ENCODE peak calls at places on chromosome 19, in eight cellular contexts. I is ascending aorta, O is sigmoid colon, Z is AG04450, T is H9, W is stomach, U is AG09319, M is coronary artery. L is an unnamed sample.

GRCh38 chr19:34313188-34313587 is 51.8 kb upstream of the GPI start:
- DNase-seq in I (no peak), O (no peak), Z (no peak), T (no peak), W (no peak), U (no peak), M (no peak), L (no peak)

GRCh38 chr19:15216363-15216762 is 15.6 kb upstream of the NOTCH3 start:
- DNase-seq in I (no peak), O (no peak), Z (no peak), T (no peak), W (no peak), U (no peak), M (no peak), L (no peak)

GRCh38 chr19:48835734-48836088 is 580 bp downstream of the HSD17B14 start:
- DNase-seq in I (peak), O (peak), Z (no peak), T (peak), W (peak), U (peak), M (peak), L (no peak)

GRCh38 chr19:1082928-1083816 is 12.0 kb downstream of the POLR2E start:
- DNase-seq in I (no peak), O (no peak), Z (no peak), T (no peak), W (no peak), U (no peak), M (no peak), L (no peak)

GRCh38 chr19:33302974-33303790 is 848 bp upstream of the CEBPA start:
- DNase-seq in I (peak), O (peak), Z (no peak), T (peak), W (peak), U (no peak), M (peak), L (no peak)

GRCh38 chr19:7395793-7396192 is 47.1 kb downstream of the ARHGEF18 start:
- DNase-seq in I (no peak), O (no peak), Z (no peak), T (no peak), W (no peak), U (no peak), M (no peak), L (no peak)

GRCh38 chr19:13079542-13079986 is 23.1 kb downstream of the LYL1 start:
- DNase-seq in I (no peak), O (peak), Z (no peak), T (no peak), W (peak), U (peak), M (no peak), L (no peak)

GRCh38 chr19:6476155-6476895 is 5.3 kb downstream of the DENND1C start:
- DNase-seq in I (no peak), O (no peak), Z (no peak), T (peak), W (peak), U (no peak), M (no peak), L (no peak)

GRCh38 chr19:50275577-50276368 is 53.4 kb downstream of the KCNC3 start:
- DNase-seq in I (no peak), O (no peak), Z (no peak), T (no peak), W (no peak), U (no peak), M (no peak), L (no peak)

GRCh38 chr19:51508059-51508733 is 6.6 kb upstream of the SIGLEC12 start:
- DNase-seq in I (no peak), O (no peak), Z (no peak), T (no peak), W (no peak), U (no peak), M (no peak), L (no peak)

GRCh38 chr19:17390665-17391370 is 3.2 kb downstream of the CCDC194 start:
- DNase-seq in I (peak), O (peak), Z (peak), T (peak), W (peak), U (peak), M (peak), L (no peak)

GRCh38 chr19:23774156-23774971 is 15.7 kb upstream of the ZNF681 start:
- DNase-seq in I (no peak), O (no peak), Z (no peak), T (no peak), W (no peak), U (no peak), M (no peak), L (no peak)

GRCh38 chr19:48842744-48843162 is 6.5 kb upstream of the HSD17B14 start:
- DNase-seq in I (peak), O (no peak), Z (no peak), T (peak), W (no peak), U (no peak), M (no peak), L (no peak)

GRCh38 chr19:12495002-12495802 is 10.6 kb upstream of the ZNF709 start:
- DNase-seq in I (peak), O (peak), Z (peak), T (peak), W (peak), U (no peak), M (peak), L (peak)

GRCh38 chr19:8609210-8610040 is 1.1 kb downstream of the ADAMTS10 start:
- DNase-seq in I (peak), O (peak), Z (no peak), T (peak), W (peak), U (no peak), M (no peak), L (no peak)

GRCh38 chr19:12828494-12828893 is 5.9 kb downstream of the RTBDN start:
- DNase-seq in I (no peak), O (no peak), Z (no peak), T (peak), W (peak), U (no peak), M (no peak), L (no peak)

GRCh38 chr19:19860756-19861390 is 4.8 kb upstream of the ZNF253 start:
- DNase-seq in I (no peak), O (no peak), Z (no peak), T (peak), W (no peak), U (no peak), M (no peak), L (no peak)

GRCh38 chr19:18433039-18433691 is 4.8 kb downstream of the ISYNA1 start:
- DNase-seq in I (no peak), O (peak), Z (no peak), T (peak), W (no peak), U (no peak), M (no peak), L (no peak)

GRCh38 chr19:46904114-46905060 is 43.6 kb downstream of the ARHGAP35 start:
- DNase-seq in I (no peak), O (peak), Z (peak), T (no peak), W (no peak), U (no peak), M (no peak), L (no peak)

GRCh38 chr19:55383789-55384575 is at the start of gene TMEM238:
- DNase-seq in I (peak), O (peak), Z (no peak), T (peak), W (peak), U (no peak), M (no peak), L (no peak)

GRCh38 chr19:9155591-9155990 is 15.4 kb downstream of the ZNF317 start:
- DNase-seq in I (no peak), O (no peak), Z (no peak), T (no peak), W (no peak), U (no peak), M (no peak), L (no peak)

GRCh38 chr19:10644351-10645007 is 9.7 kb upstream of the ILF3 start:
- DNase-seq in I (peak), O (peak), Z (peak), T (peak), W (peak), U (peak), M (peak), L (no peak)

GRCh38 chr19:1768248-1768647 is 14.9 kb downstream of the ONECUT3 start:
- DNase-seq in I (no peak), O (no peak), Z (no peak), T (peak), W (no peak), U (no peak), M (no peak), L (no peak)

GRCh38 chr19:19320362-19321142 is at the start of the genes MAU2 and SUGP1:
- DNase-seq in I (peak), O (peak), Z (peak), T (peak), W (peak), U (peak), M (peak), L (peak)

GRCh38 chr19:17332677-17333581 is 1.7 kb downstream of the ANO8 start:
- DNase-seq in I (no peak), O (no peak), Z (no peak), T (peak), W (no peak), U (no peak), M (no peak), L (no peak)

DNA sequence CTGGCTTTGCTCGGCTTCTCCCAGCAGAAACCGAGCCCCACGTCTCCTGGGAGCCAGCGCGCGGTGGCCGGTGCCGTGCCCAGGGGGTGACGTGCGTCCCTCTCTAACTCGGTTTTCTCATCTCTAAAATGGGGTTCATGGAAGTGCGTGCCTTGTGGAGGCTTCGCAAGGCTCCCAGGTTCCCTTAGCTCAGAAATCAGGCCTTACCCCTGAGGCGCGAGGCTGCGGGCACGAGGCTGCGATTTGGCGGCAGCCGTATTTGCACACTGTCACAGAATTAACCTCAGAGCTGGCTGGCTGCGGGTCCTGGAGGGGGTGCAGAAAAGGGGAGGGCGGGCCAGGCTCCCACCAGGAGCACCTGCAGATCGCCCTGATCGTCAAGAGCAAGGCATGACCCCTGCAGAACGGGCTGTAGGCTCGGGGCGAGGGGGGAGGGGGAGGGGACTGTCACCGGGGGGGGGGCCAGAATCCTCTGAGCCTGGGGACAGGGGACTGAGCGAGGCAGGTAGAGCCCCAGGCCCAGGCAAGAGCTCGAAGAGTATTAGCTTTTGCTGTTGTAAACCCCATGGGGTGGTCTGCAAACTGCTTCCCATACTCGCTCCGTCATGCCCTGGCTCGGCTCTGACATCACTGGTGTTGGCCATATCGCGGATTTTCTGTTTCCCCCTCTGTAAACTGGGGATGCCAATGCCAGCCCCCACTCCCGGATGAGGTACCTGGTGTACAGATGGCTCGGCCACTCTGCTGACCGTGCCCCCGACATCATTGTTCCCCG is 62.2 kb downstream of the CCNE1 start:
- DNase-seq in I (no peak), O (no peak), Z (no peak), T (no peak), W (no peak), U (no peak), M (no peak), L (peak)
- TF ChIP-seq CTCF in I (no peak), O (no peak), Z (no peak), T (peak), W (no peak), U (no peak), M (no peak), L (peak)

GRCh38 chr19:45569619-45570421 is 14.8 kb downstream of the OPA3 start:
- DNase-seq in I (peak), O (no peak), Z (no peak), T (peak), W (peak), U (no peak), M (no peak), L (no peak)
- TF ChIP-seq CTCF in I (peak), O (peak), Z (peak), T (peak), W (peak), U (peak), M (peak), L (peak)

GRCh38 chr19:4600082-4600481 is 39.2 kb upstream of the TNFAIP8L1 start:
- DNase-seq in I (no peak), O (no peak), Z (no peak), T (no peak), W (no peak), U (no peak), M (no peak), L (no peak)

GRCh38 chr19:4598712-4599111 is 39.2 kb upstream of the SEMA6B start:
- DNase-seq in I (no peak), O (no peak), Z (no peak), T (no peak), W (no peak), U (no peak), M (no peak), L (no peak)

GRCh38 chr19:4602173-4602788 is 37.0 kb upstream of the TNFAIP8L1 start:
- DNase-seq in I (no peak), O (no peak), Z (no peak), T (no peak), W (no peak), U (no peak), M (no peak), L (no peak)

GRCh38 chr19:4602915-4603314 is 36.4 kb upstream of the TNFAIP8L1 start:
- DNase-seq in I (no peak), O (no peak), Z (no peak), T (no peak), W (no peak), U (no peak), M (no peak), L (no peak)

DNA sequence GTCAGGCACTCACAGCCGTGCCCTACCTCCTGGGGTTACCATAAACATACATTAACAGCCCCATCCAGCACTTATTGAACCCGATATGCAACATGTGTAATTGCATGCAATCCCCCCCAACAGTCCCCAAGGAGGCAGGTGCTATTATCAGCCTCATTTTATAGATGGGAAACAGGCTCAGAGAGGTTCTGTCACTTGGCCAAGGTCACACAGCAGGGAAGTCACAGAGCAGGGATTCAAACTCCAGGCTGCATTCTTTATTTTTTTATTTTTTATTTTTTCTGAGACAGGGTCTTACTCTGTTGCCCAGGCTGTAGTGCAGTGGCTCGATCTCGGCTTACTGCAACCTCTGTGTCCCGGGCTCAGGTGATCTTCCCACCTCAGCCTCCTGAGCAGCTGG is 38.4 kb upstream of the TNFAIP8L1 start:
- DNase-seq in I (no peak), O (no peak), Z (no peak), T (no peak), W (no peak), U (no peak), M (no peak), L (no peak)
- TF ChIP-seq CTCF in I (no peak), O (no peak), Z (no peak), T (no peak), W (no peak), U (no peak), M (no peak), L (no peak)

GRCh38 chr19:44623080-44623479 is 9.7 kb downstream of the IGSF23 start:
- DNase-seq in I (no peak), O (no peak), Z (no peak), T (no peak), W (no peak), U (no peak), M (no peak), L (no peak)

GRCh38 chr19:44624840-44625354 is 11.5 kb downstream of the IGSF23 start:
- DNase-seq in I (no peak), O (no peak), Z (no peak), T (no peak), W (no peak), U (no peak), M (no peak), L (no peak)

GRCh38 chr19:44625531-44626066 is 12.2 kb downstream of the IGSF23 start:
- DNase-seq in I (no peak), O (no peak), Z (no peak), T (no peak), W (no peak), U (no peak), M (no peak), L (no peak)

GRCh38 chr19:44621367-44621766 is 8.0 kb downstream of the IGSF23 start:
- DNase-seq in I (no peak), O (no peak), Z (no peak), T (no peak), W (no peak), U (no peak), M (no peak), L (no peak)

DNA sequence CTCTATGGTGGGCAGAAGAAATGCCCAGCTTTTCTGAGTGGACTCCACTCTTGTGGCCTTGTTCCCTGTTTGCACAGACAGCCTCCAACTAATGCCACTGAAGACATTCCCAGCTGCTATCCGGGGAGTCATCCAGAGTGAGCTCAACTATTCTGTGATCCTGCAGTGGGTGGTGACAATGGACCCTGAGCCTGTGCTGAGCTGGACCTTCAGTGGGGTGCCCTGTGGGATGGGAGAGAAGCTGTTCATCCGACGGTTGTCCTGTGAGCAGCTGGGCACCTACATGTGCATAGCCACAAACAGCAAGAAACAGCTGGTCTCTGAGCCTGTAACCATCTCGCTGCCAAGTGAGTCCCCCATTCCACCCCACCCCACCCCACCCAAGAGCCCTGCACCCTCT is 10.3 kb downstream of the IGSF23 start:
- DNase-seq in I (no peak), O (no peak), Z (no peak), T (no peak), W (no peak), U (no peak), M (no peak), L (no peak)
- TF ChIP-seq CTCF in I (no peak), O (no peak), Z (no peak), T (no peak), W (no peak), U (no peak), M (no peak), L (no peak)

GRCh38 chr19:14113762-14114414 is 3.7 kb downstream of the PRKACA start:
- DNase-seq in I (no peak), O (no peak), Z (no peak), T (no peak), W (no peak), U (no peak), M (no peak), L (no peak)
- TF ChIP-seq CTCF in I (no peak), O (no peak), Z (peak), T (peak), W (no peak), U (peak), M (no peak), L (peak)

GRCh38 chr19:42091300-42092266 is 15.6 kb downstream of the ZNF574 start:
- DNase-seq in I (no peak), O (no peak), Z (no peak), T (no peak), W (peak), U (no peak), M (no peak), L (no peak)

GRCh38 chr19:42089772-42090171 is 13.8 kb downstream of the ZNF574 start:
- DNase-seq in I (no peak), O (no peak), Z (no peak), T (no peak), W (no peak), U (no peak), M (no peak), L (no peak)

GRCh38 chr19:42090687-42091086 is 14.7 kb downstream of the ZNF574 start:
- DNase-seq in I (no peak), O (no peak), Z (no peak), T (no peak), W (no peak), U (no peak), M (no peak), L (no peak)

GRCh38 chr19:42093505-42093904 is 17.5 kb downstream of the ZNF574 start:
- DNase-seq in I (no peak), O (no peak), Z (no peak), T (no peak), W (no peak), U (no peak), M (no peak), L (no peak)

DNA sequence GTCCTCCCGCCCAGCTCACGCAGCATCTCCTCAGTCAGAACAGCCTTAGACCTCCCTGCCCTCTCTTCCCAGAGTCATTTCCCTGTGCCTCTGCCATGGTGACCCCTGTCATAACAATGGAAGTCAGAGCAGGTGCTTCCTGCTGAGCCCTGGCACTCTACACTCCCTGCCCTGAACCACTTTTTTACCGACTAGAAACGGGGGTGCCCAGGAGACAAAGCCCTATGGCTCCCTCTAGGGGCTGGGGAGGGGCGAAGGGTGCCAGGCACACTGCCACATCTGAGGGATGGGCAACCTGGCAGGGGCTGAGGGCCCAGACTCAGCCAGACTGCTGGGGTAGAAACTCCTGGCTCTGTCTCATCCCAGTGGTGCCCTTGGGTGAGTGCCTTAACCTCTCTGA is 16.4 kb downstream of the ZNF574 start:
- DNase-seq in I (no peak), O (no peak), Z (no peak), T (peak), W (peak), U (no peak), M (no peak), L (no peak)
- TF ChIP-seq CTCF in I (no peak), O (no peak), Z (peak), T (peak), W (peak), U (peak), M (no peak), L (peak)

GRCh38 chr19:29247051-29247450 is 34.1 kb upstream of the UQCRFS1 start:
- DNase-seq in I (no peak), O (no peak), Z (no peak), T (no peak), W (no peak), U (no peak), M (peak), L (no peak)
- TF ChIP-seq CTCF in I (no peak), O (no peak), Z (no peak), T (peak), W (no peak), U (no peak), M (no peak), L (peak)

GRCh38 chr19:41859213-41859617 is 840 bp upstream of the RPS19 start:
- DNase-seq in I (no peak), O (no peak), Z (no peak), T (no peak), W (no peak), U (no peak), M (no peak), L (peak)
- TF ChIP-seq CTCF in I (no peak), O (no peak), Z (no peak), T (no peak), W (no peak), U (no peak), M (no peak), L (no peak)